ENCODE peak calls at places on chromosomes 5 and 9, in eight cellular contexts. One of them, this sample, is unnamed.

GRCh38 chr9:86521936-86522335 is 167.7 kb upstream of the TUT7 start:
- DNase-seq in ovary: no peak
- DNase-seq in iPS-NIHi11: no peak
- DNase-seq in NCI-H774: no peak
- DNase-seq in NT2/D1: no peak
- DNase-seq in stimulated activated CD8-positive, alpha-beta memory T cell treated with anti-CD3 and anti-CD28 coated beads, Interleukin-12 subunit alpha, Interleukin-12 subunit beta, amount 100 ng/mL, for 1 hour: no peak
- DNase-seq in NCI-H446: no peak
- DNase-seq in fibroblast of pulmonary artery: peak
- DNase-seq in this sample: no peak

GRCh38 chr5:83503662-83504061 is 32.1 kb downstream of the VCAN start:
- DNase-seq in NCI-H774: no peak
- DNase-seq in NCI-H446: no peak
- DNase-seq in iPS-NIHi11: no peak
- DNase-seq in ovary: no peak
- DNase-seq in fibroblast of pulmonary artery: peak
- DNase-seq in stimulated activated CD8-positive, alpha-beta memory T cell treated with anti-CD3 and anti-CD28 coated beads, Interleukin-12 subunit alpha, Interleukin-12 subunit beta, amount 100 ng/mL, for 1 hour: no peak
- DNase-seq in NT2/D1: no peak
- DNase-seq in this sample: peak

GRCh38 chr9:107491081-107492053 is 1.8 kb upstream of the KLF4 start:
- DNase-seq in iPS-NIHi11: peak
- DNase-seq in NCI-H446: no peak
- DNase-seq in ovary: peak
- DNase-seq in NT2/D1: no peak
- DNase-seq in fibroblast of pulmonary artery: no peak
- DNase-seq in NCI-H774: no peak
- DNase-seq in stimulated activated CD8-positive, alpha-beta memory T cell treated with anti-CD3 and anti-CD28 coated beads, Interleukin-12 subunit alpha, Interleukin-12 subunit beta, amount 100 ng/mL, for 1 hour: no peak
- DNase-seq in this sample: no peak

GRCh38 chr9:136419092-136419420 is 8.6 kb downstream of the PMPCA start:
- DNase-seq in ovary: no peak
- DNase-seq in NCI-H774: no peak
- DNase-seq in NCI-H446: no peak
- DNase-seq in fibroblast of pulmonary artery: no peak
- DNase-seq in NT2/D1: no peak
- DNase-seq in stimulated activated CD8-positive, alpha-beta memory T cell treated with anti-CD3 and anti-CD28 coated beads, Interleukin-12 subunit alpha, Interleukin-12 subunit beta, amount 100 ng/mL, for 1 hour: no peak
- DNase-seq in iPS-NIHi11: no peak
- DNase-seq in this sample: no peak

GRCh38 chr5:154198611-154199230 is 8.2 kb downstream of the GALNT10 start:
- DNase-seq in NCI-H774: peak
- DNase-seq in ovary: no peak
- DNase-seq in NT2/D1: no peak
- DNase-seq in fibroblast of pulmonary artery: peak
- DNase-seq in NCI-H446: no peak
- DNase-seq in stimulated activated CD8-positive, alpha-beta memory T cell treated with anti-CD3 and anti-CD28 coated beads, Interleukin-12 subunit alpha, Interleukin-12 subunit beta, amount 100 ng/mL, for 1 hour: no peak
- DNase-seq in iPS-NIHi11: no peak
- DNase-seq in this sample: no peak

GRCh38 chr5:78269088-78269703 is 25.3 kb downstream of the AP3B1 start:
- DNase-seq in iPS-NIHi11: peak
- DNase-seq in NCI-H774: no peak
- DNase-seq in stimulated activated CD8-positive, alpha-beta memory T cell treated with anti-CD3 and anti-CD28 coated beads, Interleukin-12 subunit alpha, Interleukin-12 subunit beta, amount 100 ng/mL, for 1 hour: no peak
- DNase-seq in fibroblast of pulmonary artery: peak
- DNase-seq in NT2/D1: no peak
- DNase-seq in NCI-H446: no peak
- DNase-seq in ovary: no peak
- DNase-seq in this sample: no peak

GRCh38 chr5:175681975-175682354 is 24.1 kb downstream of the HRH2 start:
- DNase-seq in NCI-H774: no peak
- DNase-seq in NT2/D1: no peak
- DNase-seq in stimulated activated CD8-positive, alpha-beta memory T cell treated with anti-CD3 and anti-CD28 coated beads, Interleukin-12 subunit alpha, Interleukin-12 subunit beta, amount 100 ng/mL, for 1 hour: no peak
- DNase-seq in ovary: no peak
- DNase-seq in NCI-H446: no peak
- DNase-seq in fibroblast of pulmonary artery: no peak
- DNase-seq in iPS-NIHi11: no peak
- DNase-seq in this sample: no peak

GRCh38 chr5:56088967-56089829 is 94.4 kb upstream of the IL6ST start:
- DNase-seq in NT2/D1: no peak
- DNase-seq in NCI-H446: no peak
- DNase-seq in fibroblast of pulmonary artery: peak
- DNase-seq in stimulated activated CD8-positive, alpha-beta memory T cell treated with anti-CD3 and anti-CD28 coated beads, Interleukin-12 subunit alpha, Interleukin-12 subunit beta, amount 100 ng/mL, for 1 hour: no peak
- DNase-seq in ovary: no peak
- DNase-seq in iPS-NIHi11: no peak
- DNase-seq in NCI-H774: no peak
- DNase-seq in this sample: no peak

GRCh38 chr5:154390096-154390495 is 55.7 kb upstream of the SAP30L start:
- DNase-seq in stimulated activated CD8-positive, alpha-beta memory T cell treated with anti-CD3 and anti-CD28 coated beads, Interleukin-12 subunit alpha, Interleukin-12 subunit beta, amount 100 ng/mL, for 1 hour: no peak
- DNase-seq in fibroblast of pulmonary artery: peak
- DNase-seq in iPS-NIHi11: no peak
- DNase-seq in ovary: no peak
- DNase-seq in NCI-H774: no peak
- DNase-seq in NCI-H446: no peak
- DNase-seq in NT2/D1: no peak
- DNase-seq in this sample: no peak

GRCh38 chr5:25006734-25007133 is 362.0 kb upstream of the CDH10 start:
- DNase-seq in fibroblast of pulmonary artery: peak
- DNase-seq in ovary: no peak
- DNase-seq in NT2/D1: peak
- DNase-seq in NCI-H774: peak
- DNase-seq in iPS-NIHi11: peak
- DNase-seq in NCI-H446: peak
- DNase-seq in stimulated activated CD8-positive, alpha-beta memory T cell treated with anti-CD3 and anti-CD28 coated beads, Interleukin-12 subunit alpha, Interleukin-12 subunit beta, amount 100 ng/mL, for 1 hour: no peak
- DNase-seq in this sample: no peak

GRCh38 chr5:80754900-80755299 is 100.1 kb upstream of the DHFR start:
- DNase-seq in iPS-NIHi11: no peak
- DNase-seq in ovary: no peak
- DNase-seq in NCI-H774: peak
- DNase-seq in stimulated activated CD8-positive, alpha-beta memory T cell treated with anti-CD3 and anti-CD28 coated beads, Interleukin-12 subunit alpha, Interleukin-12 subunit beta, amount 100 ng/mL, for 1 hour: no peak
- DNase-seq in NCI-H446: no peak
- DNase-seq in NT2/D1: no peak
- DNase-seq in fibroblast of pulmonary artery: no peak
- DNase-seq in this sample: peak

GRCh38 chr9:136551401-136552116 is 5.7 kb upstream of the NOTCH1 start:
- DNase-seq in NT2/D1: no peak
- DNase-seq in iPS-NIHi11: peak
- DNase-seq in ovary: peak
- DNase-seq in stimulated activated CD8-positive, alpha-beta memory T cell treated with anti-CD3 and anti-CD28 coated beads, Interleukin-12 subunit alpha, Interleukin-12 subunit beta, amount 100 ng/mL, for 1 hour: no peak
- DNase-seq in NCI-H774: no peak
- DNase-seq in fibroblast of pulmonary artery: peak
- DNase-seq in NCI-H446: no peak
- DNase-seq in this sample: no peak

GRCh38 chr9:127796225-127796813 is 6.4 kb upstream of the FPGS start:
- DNase-seq in stimulated activated CD8-positive, alpha-beta memory T cell treated with anti-CD3 and anti-CD28 coated beads, Interleukin-12 subunit alpha, Interleukin-12 subunit beta, amount 100 ng/mL, for 1 hour: no peak
- DNase-seq in fibroblast of pulmonary artery: no peak
- DNase-seq in ovary: peak
- DNase-seq in iPS-NIHi11: no peak
- DNase-seq in NCI-H446: no peak
- DNase-seq in NT2/D1: no peak
- DNase-seq in NCI-H774: peak
- DNase-seq in this sample: no peak

GRCh38 chr9:98429613-98430012 is 174.2 kb upstream of the TBC1D2 start:
- DNase-seq in ovary: no peak
- DNase-seq in NT2/D1: no peak
- DNase-seq in iPS-NIHi11: no peak
- DNase-seq in stimulated activated CD8-positive, alpha-beta memory T cell treated with anti-CD3 and anti-CD28 coated beads, Interleukin-12 subunit alpha, Interleukin-12 subunit beta, amount 100 ng/mL, for 1 hour: no peak
- DNase-seq in fibroblast of pulmonary artery: peak
- DNase-seq in NCI-H774: no peak
- DNase-seq in NCI-H446: no peak
- DNase-seq in this sample: peak